ENCODE peak calls at places on chromosome 19, in four cellular contexts. One of them, this sample, is unnamed.

GRCh38 chr19:18254546-18255500 is 19.4 kb downstream of the IQCN start:
- DNase-seq in K562: no peak
- DNase-seq in H1: peak; percentile 77
- DNase-seq in HepG2: no peak
- DNase-seq in this sample: no peak

GRCh38 chr19:34667349-34668076 is 9.4 kb downstream of the SCGB2B2 start:
- DNase-seq in K562: no peak
- DNase-seq in H1: no peak
- DNase-seq in HepG2: peak; percentile 16
- DNase-seq in this sample: no peak

GRCh38 chr19:53951947-53952346 is 10.8 kb upstream of the CACNG8 start:
- DNase-seq in K562: no peak
- DNase-seq in H1: no peak
- DNase-seq in HepG2: no peak
- DNase-seq in this sample: no peak

GRCh38 chr19:35963514-35963913 is 27.3 kb downstream of the LRFN3 start:
- DNase-seq in K562: peak; percentile 57
- DNase-seq in H1: peak; percentile 88
- DNase-seq in HepG2: peak; percentile 34
- DNase-seq in this sample: peak; percentile 75

GRCh38 chr19:56091751-56092546 is 29.1 kb downstream of the ZNF787 start:
- DNase-seq in K562: no peak
- DNase-seq in H1: no peak
- DNase-seq in HepG2: no peak
- DNase-seq in this sample: peak; percentile 61

GRCh38 chr19:53328967-53329366 is 4.6 kb upstream of the ZNF845 start:
- DNase-seq in K562: no peak
- DNase-seq in H1: no peak
- DNase-seq in HepG2: no peak
- DNase-seq in this sample: no peak

GRCh38 chr19:52369463-52370340 is at the start of gene ZNF880:
- DNase-seq in K562: peak; percentile 41
- DNase-seq in H1: peak; percentile 69
- DNase-seq in HepG2: no peak
- DNase-seq in this sample: peak; percentile 6

GRCh38 chr19:10420444-10421239 is at the start of gene PDE4A:
- DNase-seq in K562: peak; percentile 89
- DNase-seq in H1: peak; percentile 80
- DNase-seq in HepG2: no peak
- DNase-seq in this sample: peak; percentile 68

GRCh38 chr19:53906211-53907192 is 2.6 kb upstream of the CACNG7 start:
- DNase-seq in K562: peak; percentile 40
- DNase-seq in H1: peak; percentile 97
- DNase-seq in HepG2: no peak
- DNase-seq in this sample: no peak

GRCh38 chr19:3035542-3036118 is 6.5 kb upstream of the TLE2 start:
- DNase-seq in K562: peak; percentile 99
- DNase-seq in H1: peak; percentile 95
- DNase-seq in HepG2: peak; percentile 98
- DNase-seq in this sample: peak; percentile 99

GRCh38 chr19:45677351-45678230 is 9.6 kb downstream of the GIPR start:
- DNase-seq in K562: peak; percentile 54
- DNase-seq in H1: peak; percentile 96
- DNase-seq in HepG2: peak; percentile 94
- DNase-seq in this sample: peak; percentile 97

GRCh38 chr19:47375694-47376588 is 26.8 kb downstream of the DHX34 start:
- DNase-seq in K562: no peak
- DNase-seq in H1: no peak
- DNase-seq in HepG2: no peak
- DNase-seq in this sample: no peak

GRCh38 chr19:18385675-18386542 is at the start of gene GDF15:
- DNase-seq in K562: peak; percentile 98
- DNase-seq in H1: peak; percentile 90
- DNase-seq in HepG2: peak; percentile 95
- DNase-seq in this sample: peak; percentile 87

GRCh38 chr19:10292789-10293636 is 3.3 kb downstream of the ICAM5 start:
- DNase-seq in K562: peak; percentile 77
- DNase-seq in H1: no peak
- DNase-seq in HepG2: no peak
- DNase-seq in this sample: no peak

GRCh38 chr19:32928806-32929205 is 43.0 kb downstream of the CEP89 start:
- DNase-seq in K562: no peak
- DNase-seq in H1: no peak
- DNase-seq in HepG2: peak; percentile 35
- DNase-seq in this sample: peak; percentile 61

GRCh38 chr19:41868120-41868988 is 8.3 kb downstream of the RPS19 start:
- DNase-seq in K562: no peak
- DNase-seq in H1: no peak
- DNase-seq in HepG2: no peak
- DNase-seq in this sample: no peak

GRCh38 chr19:44927746-44928145 is 13.3 kb downstream of the APOC1 start:
- DNase-seq in K562: no peak
- DNase-seq in H1: no peak
- DNase-seq in HepG2: no peak
- DNase-seq in this sample: no peak

GRCh38 chr19:2777952-2778683 is 5.0 kb downstream of the SGTA start:
- DNase-seq in K562: no peak
- DNase-seq in H1: no peak
- DNase-seq in HepG2: no peak
- DNase-seq in this sample: no peak

GRCh38 chr19:28399187-28399586 is 813.8 kb downstream of the UQCRFS1 start:
- DNase-seq in K562: no peak
- DNase-seq in H1: no peak
- DNase-seq in HepG2: no peak
- DNase-seq in this sample: no peak

GRCh38 chr19:7200739-7201138 is 93.5 kb downstream of the INSR start:
- DNase-seq in K562: no peak
- DNase-seq in H1: no peak
- DNase-seq in HepG2: no peak
- DNase-seq in this sample: no peak

GRCh38 chr19:17405250-17406038 is at the start of gene BST2:
- DNase-seq in K562: peak; percentile 90
- DNase-seq in H1: no peak
- DNase-seq in HepG2: peak; percentile 93
- DNase-seq in this sample: no peak

GRCh38 chr19:7657047-7657779 is 11.6 kb upstream of the RETN start:
- DNase-seq in K562: no peak
- DNase-seq in H1: no peak
- DNase-seq in HepG2: no peak
- DNase-seq in this sample: no peak

GRCh38 chr19:23002690-23003422 is at the start of gene ZNF728:
- DNase-seq in K562: peak; percentile 48
- DNase-seq in H1: no peak
- DNase-seq in HepG2: no peak
- DNase-seq in this sample: no peak

GRCh38 chr19:15330801-15331418 is 1.4 kb downstream of the BRD4 start:
- DNase-seq in K562: peak; percentile 37
- DNase-seq in H1: no peak
- DNase-seq in HepG2: no peak
- DNase-seq in this sample: peak; percentile 41

GRCh38 chr19:42422576-42423461 is 4.4 kb downstream of the LIPE start:
- DNase-seq in K562: no peak
- DNase-seq in H1: no peak
- DNase-seq in HepG2: peak; percentile 59
- DNase-seq in this sample: no peak

GRCh38 chr19:19540707-19541515 is 2.8 kb downstream of the CILP2 start:
- DNase-seq in K562: peak; percentile 88
- DNase-seq in H1: peak; percentile 98
- DNase-seq in HepG2: no peak
- DNase-seq in this sample: no peak

GRCh38 chr19:34327851-34328250 is 37.1 kb upstream of the GPI start:
- DNase-seq in K562: peak; percentile 92
- DNase-seq in H1: no peak
- DNase-seq in HepG2: no peak
- DNase-seq in this sample: no peak

GRCh38 chr19:40799558-40800338 is 757 bp downstream of the EGLN2 start:
- DNase-seq in K562: peak; percentile 73
- DNase-seq in H1: peak; percentile 73
- DNase-seq in HepG2: no peak
- DNase-seq in this sample: no peak

GRCh38 chr19:47089767-47090350 is 23.7 kb downstream of the ZC3H4 start:
- DNase-seq in K562: no peak
- DNase-seq in H1: no peak
- DNase-seq in HepG2: no peak
- DNase-seq in this sample: no peak

GRCh38 chr19:48977061-48977460 is 12.0 kb downstream of the FTL start:
- DNase-seq in K562: no peak
- DNase-seq in H1: no peak
- DNase-seq in HepG2: no peak
- DNase-seq in this sample: no peak
- TF ChIP-seq JUN in K562: no peak
- TF ChIP-seq JUN in H1: no peak
- TF ChIP-seq JUN in HepG2: no peak
- TF ChIP-seq JUN in this sample: no peak

DNA sequence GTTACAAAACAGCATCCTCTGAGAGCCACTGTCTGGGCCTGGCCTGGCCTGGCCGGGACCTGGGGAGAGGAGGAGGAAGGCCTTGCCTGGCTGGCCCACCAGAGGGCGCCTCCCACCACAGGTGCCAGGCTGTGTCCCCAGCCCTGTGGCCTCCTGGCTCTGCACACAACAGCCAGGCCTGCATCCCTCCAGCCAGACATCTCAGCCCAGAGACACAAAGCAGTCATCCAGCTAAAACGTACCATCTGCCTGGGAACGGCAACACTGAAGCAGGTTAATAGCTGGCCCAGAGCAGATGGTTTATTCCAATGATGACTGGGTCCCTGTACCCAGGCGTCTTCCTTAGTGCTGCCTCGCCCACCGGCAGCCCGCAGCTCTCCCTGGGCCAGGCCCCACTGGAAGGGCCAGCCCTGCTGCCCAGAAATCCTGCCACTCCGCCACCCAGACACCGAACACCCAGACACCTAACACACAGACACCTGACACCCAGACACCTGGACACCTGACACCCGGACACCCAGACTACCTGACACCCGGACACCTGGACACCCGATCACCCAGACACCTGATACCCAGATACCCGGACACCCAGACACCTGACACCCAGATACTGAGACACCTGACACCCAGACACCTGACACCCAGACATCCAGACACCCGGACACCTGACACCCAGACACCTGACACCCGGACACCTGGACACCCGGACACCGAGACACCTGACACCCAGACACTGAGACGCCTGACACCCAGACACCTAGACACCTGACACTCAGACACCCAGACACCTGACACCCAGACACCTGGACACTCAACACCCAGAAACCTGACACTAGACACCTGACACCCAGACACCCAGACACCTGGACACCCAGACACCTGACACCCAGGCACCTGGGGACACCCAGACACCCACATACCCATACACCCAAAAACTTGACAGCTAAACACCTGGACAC is 20.1 kb downstream of the C19orf12 start:
- DNase-seq in K562: peak; percentile 70
- DNase-seq in H1: peak; percentile 92
- DNase-seq in HepG2: peak; percentile 66
- DNase-seq in this sample: peak; percentile 85
- TF ChIP-seq CEBPB in K562: no peak
- TF ChIP-seq CEBPB in H1: no peak
- TF ChIP-seq CEBPB in HepG2: no peak
- TF ChIP-seq CEBPB in this sample: no peak

GRCh38 chr19:5045956-5046338 is 77.0 kb downstream of the KDM4B start:
- DNase-seq in K562: no peak
- DNase-seq in H1: no peak
- DNase-seq in HepG2: no peak
- DNase-seq in this sample: peak; percentile 60
- TF ChIP-seq JUN in K562: no peak
- TF ChIP-seq JUN in H1: no peak
- TF ChIP-seq JUN in HepG2: no peak
- TF ChIP-seq JUN in this sample: no peak

DNA sequence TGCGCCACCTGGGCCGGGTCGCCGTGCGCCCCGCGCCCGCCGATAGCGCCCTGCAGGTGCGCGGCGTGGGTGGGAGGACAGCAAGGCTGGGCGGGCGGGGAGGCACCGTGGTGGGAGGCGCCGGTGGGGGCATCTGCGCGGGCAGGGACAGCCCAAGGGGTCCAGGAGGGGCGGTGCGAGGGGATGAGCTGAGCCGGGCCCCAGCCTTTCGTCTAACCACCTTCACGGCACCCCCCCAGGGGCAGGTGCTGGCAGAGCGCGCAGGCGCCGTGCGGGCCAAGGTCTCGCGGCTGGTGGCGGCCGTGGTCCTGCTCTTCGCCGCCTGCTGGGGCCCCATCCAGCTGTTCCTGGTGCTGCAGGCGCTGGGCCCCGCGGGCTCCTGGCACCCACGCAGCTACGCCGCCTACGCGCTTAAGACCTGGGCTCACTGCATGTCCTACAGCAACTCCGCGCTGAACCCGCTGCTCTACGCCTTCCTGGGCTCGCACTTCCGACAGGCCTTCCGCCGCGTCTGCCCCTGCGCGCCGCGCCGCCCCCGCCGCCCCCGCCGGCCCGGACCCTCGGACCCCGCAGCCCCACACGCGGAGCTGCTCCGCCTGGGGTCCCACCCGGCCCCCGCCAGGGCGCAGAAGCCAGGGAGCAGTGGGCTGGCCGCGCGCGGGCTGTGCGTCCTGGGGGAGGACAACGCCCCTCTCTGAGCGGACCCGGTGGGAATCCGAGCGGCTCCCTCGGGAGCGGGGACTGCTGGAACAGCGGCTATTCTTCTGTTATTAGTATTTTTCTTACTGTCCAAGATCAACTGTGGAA is 3.1 kb downstream of the KISS1R start:
- DNase-seq in K562: no peak
- DNase-seq in H1: peak; percentile 76
- DNase-seq in HepG2: no peak
- DNase-seq in this sample: no peak
- TF ChIP-seq CEBPB in K562: no peak
- TF ChIP-seq CEBPB in H1: no peak
- TF ChIP-seq CEBPB in HepG2: no peak
- TF ChIP-seq CEBPB in this sample: no peak

GRCh38 chr19:524062-524674 is 7.4 kb upstream of the CDC34 start:
- DNase-seq in K562: no peak
- DNase-seq in H1: no peak
- DNase-seq in HepG2: peak; percentile 80
- DNase-seq in this sample: no peak

GRCh38 chr19:525857-526419 is 5.6 kb upstream of the CDC34 start:
- DNase-seq in K562: no peak
- DNase-seq in H1: no peak
- DNase-seq in HepG2: no peak
- DNase-seq in this sample: no peak

GRCh38 chr19:530133-531008 is 1.2 kb upstream of the CDC34 start:
- DNase-seq in K562: no peak
- DNase-seq in H1: no peak
- DNase-seq in HepG2: no peak
- DNase-seq in this sample: no peak

GRCh38 chr19:522726-523125 is 8.8 kb upstream of the CDC34 start:
- DNase-seq in K562: no peak
- DNase-seq in H1: no peak
- DNase-seq in HepG2: no peak
- DNase-seq in this sample: no peak

DNA sequence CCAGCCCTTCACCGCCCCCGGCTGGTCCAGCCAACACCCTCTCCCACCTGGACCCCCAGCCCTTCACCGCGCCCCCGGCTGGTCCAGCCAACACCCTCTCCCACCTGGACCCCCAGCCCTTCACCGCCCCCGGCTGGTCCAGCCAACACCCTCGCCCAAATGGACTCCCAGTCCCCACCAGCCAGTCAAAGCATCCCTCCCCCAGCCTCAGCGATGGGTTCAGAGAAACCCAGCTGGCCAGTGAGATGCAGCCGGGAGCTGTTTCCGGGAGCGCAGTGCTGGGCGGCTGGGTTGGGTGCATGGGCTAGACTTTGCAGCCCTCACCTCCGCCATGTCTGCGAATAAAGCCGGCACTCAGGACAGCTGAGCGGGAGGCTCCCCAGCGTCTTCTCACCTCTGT is 6.5 kb upstream of the CDC34 start:
- DNase-seq in K562: no peak
- DNase-seq in H1: no peak
- DNase-seq in HepG2: no peak
- DNase-seq in this sample: no peak
- TF ChIP-seq JUN in K562: no peak
- TF ChIP-seq JUN in H1: no peak
- TF ChIP-seq JUN in HepG2: no peak
- TF ChIP-seq JUN in this sample: no peak